ENCODE peak calls at places on chromosome 6, in ten cellular contexts. N is HCT116, C is choroid plexus epithelial cell, Z is A549, I is astrocyte of the spinal cord, V is dorsolateral prefrontal cortex, L is ovary, U is esophagus squamous epithelium, A is OCI-LY7, R is hepatocyte. Q is an unnamed sample.

GRCh38 chr6:133740784-133741183 is 148.1 kb upstream of the TCF21 start:
- DNase-seq in N (no peak), C (no peak), Z (no peak), I (no peak), V (no peak), L (no peak), U (no peak), A (no peak), R (no peak), Q (no peak)

GRCh38 chr6:10954590-10955010 is 67.7 kb downstream of the SYCP2L start:
- DNase-seq in N (peak; percentile 54), C (peak; percentile 92), Z (peak; percentile 30), I (peak; percentile 77), V (peak; percentile 71), L (no peak), U (no peak), A (peak; percentile 71), R (peak; percentile 92), Q (peak; percentile 84)

GRCh38 chr6:133637874-133638273 is 251.0 kb upstream of the TCF21 start:
- DNase-seq in N (no peak), C (no peak), Z (no peak), I (no peak), V (no peak), L (peak; percentile 33), U (no peak), A (no peak), R (no peak), Q (no peak)

GRCh38 chr6:45377041-45377554 is 636 bp downstream of the SUPT3H start:
- DNase-seq in N (no peak), C (peak; percentile 43), Z (no peak), I (no peak), V (no peak), L (no peak), U (peak; percentile 55), A (peak; percentile 14), R (no peak), Q (peak; percentile 17)

GRCh38 chr6:35677456-35677855 is 11.3 kb downstream of the FKBP5 start:
- DNase-seq in N (no peak), C (no peak), Z (no peak), I (no peak), V (no peak), L (no peak), U (no peak), A (no peak), R (no peak), Q (no peak)

GRCh38 chr6:91626935-91627334 is 1040.1 kb upstream of the MAP3K7 start:
- DNase-seq in N (no peak), C (no peak), Z (no peak), I (peak; percentile 6), V (no peak), L (no peak), U (no peak), A (no peak), R (no peak), Q (peak; percentile 83)

GRCh38 chr6:63640062-63640461 is 4.5 kb downstream of the PHF3 start:
- DNase-seq in N (no peak), C (peak; percentile 56), Z (no peak), I (peak; percentile 42), V (no peak), L (no peak), U (no peak), A (no peak), R (no peak), Q (peak; percentile 76)

GRCh38 chr6:79967178-79967577 is 19.8 kb upstream of the ELOVL4 start:
- DNase-seq in N (no peak), C (no peak), Z (no peak), I (no peak), V (no peak), L (no peak), U (no peak), A (no peak), R (no peak), Q (no peak)

GRCh38 chr6:114342086-114342825 is 567 bp downstream of the HS3ST5 start:
- DNase-seq in N (no peak), C (no peak), Z (no peak), I (no peak), V (peak; percentile 76), L (no peak), U (no peak), A (no peak), R (peak; percentile 52), Q (peak; percentile 7)

GRCh38 chr6:90485615-90486277 is 101.1 kb downstream of the MAP3K7 start:
- DNase-seq in N (no peak), C (no peak), Z (no peak), I (no peak), V (no peak), L (no peak), U (no peak), A (peak; percentile 23), R (no peak), Q (no peak)

GRCh38 chr6:28353981-28354676 is 4.4 kb downstream of the ZKSCAN3 start:
- DNase-seq in N (peak; percentile 80), C (peak; percentile 23), Z (no peak), I (peak; percentile 24), V (peak; percentile 54), L (peak; percentile 80), U (no peak), A (peak; percentile 64), R (no peak), Q (peak; percentile 89)

GRCh38 chr6:154516276-154516675 is 5.8 kb upstream of the CNKSR3 start:
- DNase-seq in N (no peak), C (no peak), Z (no peak), I (no peak), V (no peak), L (no peak), U (no peak), A (no peak), R (no peak), Q (no peak)

GRCh38 chr6:77403424-77403823 is 59.9 kb downstream of the HTR1B start:
- DNase-seq in N (peak; percentile 3), C (peak; percentile 50), Z (no peak), I (no peak), V (no peak), L (no peak), U (no peak), A (no peak), R (peak; percentile 6), Q (peak; percentile 58)

GRCh38 chr6:704037-704436 is 11.1 kb upstream of the EXOC2 start:
- DNase-seq in N (no peak), C (no peak), Z (no peak), I (no peak), V (no peak), L (no peak), U (no peak), A (no peak), R (no peak), Q (peak; percentile 38)

GRCh38 chr6:37705239-37706051 is 7.8 kb upstream of the MDGA1 start:
- DNase-seq in N (no peak), C (peak; percentile 94), Z (peak; percentile 55), I (peak; percentile 87), V (peak; percentile 86), L (peak; percentile 89), U (no peak), A (no peak), R (peak; percentile 90), Q (peak; percentile 47)

DNA sequence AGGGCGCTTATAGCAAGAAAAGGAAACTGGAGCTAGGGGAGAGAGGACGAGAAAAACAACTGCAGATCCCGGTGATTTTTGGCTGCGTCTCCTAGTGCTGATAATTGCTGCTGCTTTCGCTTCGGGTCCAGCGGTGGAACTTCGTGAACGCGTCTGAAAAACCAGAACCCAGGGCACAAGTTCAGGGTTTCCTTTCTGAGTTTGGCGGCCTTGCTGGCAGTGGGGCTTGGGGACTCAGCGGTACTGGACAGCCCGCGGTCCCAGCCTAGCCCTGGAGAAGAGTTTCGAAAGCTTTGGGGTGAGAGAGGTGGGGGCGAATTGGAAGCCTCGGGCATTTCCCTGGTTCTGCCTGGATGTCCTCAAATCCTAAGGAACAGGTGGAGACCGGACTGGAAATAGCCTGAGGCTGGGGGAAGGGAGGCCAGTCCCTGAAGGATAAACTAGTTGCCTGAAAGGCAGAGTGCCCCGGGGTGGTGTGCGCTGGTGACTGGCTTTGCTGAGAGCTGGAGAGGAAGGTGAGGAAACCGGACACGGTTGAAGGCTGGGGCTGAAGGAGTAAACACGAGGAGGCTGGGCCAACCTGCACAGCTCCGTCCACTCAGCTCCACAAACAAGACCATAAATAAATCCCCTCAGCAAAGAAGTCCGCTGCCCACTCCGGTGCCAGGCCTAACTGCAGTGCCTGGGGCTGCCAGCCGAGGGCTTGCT is 857 bp downstream of the GMPR start:
- DNase-seq in N (no peak), C (peak; percentile 52), Z (no peak), I (peak; percentile 70), V (peak; percentile 80), L (peak; percentile 57), U (no peak), A (no peak), R (peak; percentile 47), Q (peak; percentile 15)
- TF ChIP-seq CTCF in N (peak; percentile 66), C (peak; percentile 39), Z (no peak), I (peak; percentile 59), V (peak; percentile 58), L (no peak), U (no peak), A (no peak), R (peak; percentile 13), Q (no peak)

DNA sequence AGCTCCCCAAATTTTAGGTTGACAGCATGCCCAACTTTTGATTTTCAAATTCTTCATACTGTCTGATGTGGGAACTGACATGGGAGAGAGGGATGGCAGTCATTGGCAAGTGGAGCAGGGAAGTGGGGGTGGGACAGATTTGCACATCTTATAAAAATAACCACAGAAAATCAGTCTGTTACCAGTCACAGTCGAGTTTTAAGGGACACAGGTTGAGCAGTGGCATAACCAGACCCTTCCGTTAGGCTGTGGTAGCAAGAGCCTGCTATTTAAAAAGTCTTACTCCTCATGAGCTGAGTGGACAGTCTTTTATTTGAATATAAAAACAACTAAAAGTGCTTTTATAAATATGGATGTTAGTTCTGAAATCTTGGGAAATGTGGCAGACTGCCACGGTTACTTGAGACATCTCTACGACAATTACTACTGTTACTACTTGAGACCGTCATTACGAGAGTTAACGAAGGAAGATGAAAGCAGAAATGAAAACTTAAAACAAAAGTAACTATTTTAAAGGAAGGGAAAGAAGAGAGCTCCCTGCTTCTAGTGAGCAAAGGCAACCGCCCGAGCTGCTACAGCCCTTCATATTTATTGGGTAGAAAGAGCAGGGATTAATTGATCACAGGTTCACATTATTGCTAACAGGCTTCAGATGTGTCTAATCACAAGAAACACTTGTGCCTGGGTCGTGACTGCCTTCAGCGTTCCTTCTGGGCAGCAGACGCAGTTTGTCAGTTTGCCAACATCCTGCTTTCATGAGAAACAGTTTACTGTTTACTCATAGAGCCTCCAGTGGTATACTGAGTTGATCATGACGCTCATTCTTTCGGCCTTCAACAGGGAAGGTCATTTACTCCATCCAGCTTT is 71.3 kb downstream of the EFHC1 start:
- DNase-seq in N (no peak), C (peak; percentile 68), Z (no peak), I (no peak), V (no peak), L (no peak), U (no peak), A (no peak), R (no peak), Q (no peak)
- H3K4me3 ChIP-seq in N (no peak overlapping the region), C (no peak overlapping the region), Z (no peak overlapping the region), I (no peak overlapping the region), V (no peak overlapping the region), L (no peak overlapping the region), U (no peak overlapping the region), A (peak overlapping the region; percentile 12), R (no peak overlapping the region), Q (no peak overlapping the region)

GRCh38 chr6:165850434-165851019 is 187.5 kb upstream of the PDE10A start:
- DNase-seq in N (peak; percentile 12), C (peak; percentile 74), Z (peak; percentile 59), I (peak; percentile 56), V (peak; percentile 87), L (peak; percentile 60), U (no peak), A (peak; percentile 52), R (peak; percentile 74), Q (peak; percentile 57)
- TF ChIP-seq CTCF in N (peak; percentile 93), C (peak; percentile 99), Z (peak; percentile 78), I (peak; percentile 100), V (peak; percentile 99), L (peak; percentile 87), U (peak; percentile 90), A (peak; percentile 98), R (peak; percentile 96), Q (peak; percentile 100)

GRCh38 chr6:146111864-146112263 is 83.0 kb downstream of the GRM1 start:
- DNase-seq in N (no peak), C (no peak), Z (no peak), I (no peak), V (no peak), L (no peak), U (no peak), A (no peak), R (no peak), Q (peak; percentile 91)
- H3K4me3 ChIP-seq in N (no peak overlapping the region), C (no peak overlapping the region), Z (no peak overlapping the region), I (no peak overlapping the region), V (no peak overlapping the region), L (no peak overlapping the region), U (no peak overlapping the region), A (no peak overlapping the region), R (no peak overlapping the region), Q (no peak overlapping the region)